ENCODE peak calls at places on chromosomes 1 and 21, in ten cellular contexts. L, Y, E, A, Q, C, J, F, W and Z are unnamed samples.
A peak's percentile ranks its signal among the peaks of the same experiment; 100 is the strongest.

GRCh38 chr1:55010887-55011217 is 12.1 kb downstream of the BSND start:
- DNase-seq in L (peak; percentile 59), Y (no peak), E (no peak), A (no peak), Q (no peak), C (no peak), J (no peak), F (no peak), W (no peak), Z (no peak)

GRCh38 chr1:104932949-104933679 is 1183.4 kb downstream of the AMY1C start:
- DNase-seq in L (no peak), Y (no peak), E (peak; percentile 64), A (no peak), Q (no peak), C (no peak), J (no peak), F (no peak), W (no peak), Z (no peak)

GRCh38 chr1:71717186-71717585 is 565.2 kb downstream of the NEGR1 start:
- DNase-seq in L (no peak), Y (no peak), E (no peak), A (no peak), Q (no peak), C (no peak), J (no peak), F (no peak), W (no peak), Z (no peak)

GRCh38 chr1:5720936-5721335 is 271.3 kb downstream of the NPHP4 start:
- DNase-seq in L (no peak), Y (no peak), E (no peak), A (no peak), Q (no peak), C (no peak), J (no peak), F (no peak), W (peak; percentile 14), Z (no peak)

GRCh38 chr1:242787968-242788367 is 263.5 kb upstream of the PLD5 start:
- DNase-seq in L (no peak), Y (no peak), E (no peak), A (no peak), Q (no peak), C (no peak), J (no peak), F (no peak), W (no peak), Z (no peak)

GRCh38 chr1:4057603-4058002 is 157.5 kb upstream of the C1orf174 start:
- DNase-seq in L (no peak), Y (no peak), E (no peak), A (no peak), Q (no peak), C (no peak), J (no peak), F (no peak), W (no peak), Z (no peak)

GRCh38 chr21:39348040-39348354 is 891 bp downstream of the HMGN1 start:
- DNase-seq in L (no peak), Y (no peak), E (no peak), A (no peak), Q (no peak), C (no peak), J (no peak), F (no peak), W (no peak), Z (no peak)

GRCh38 chr1:187070076-187070475 is 241.3 kb downstream of the PLA2G4A start:
- DNase-seq in L (no peak), Y (no peak), E (no peak), A (peak; percentile 8), Q (no peak), C (no peak), J (no peak), F (no peak), W (no peak), Z (no peak)

GRCh38 chr1:119626146-119626545 is 21.9 kb downstream of the ZNF697 start:
- DNase-seq in L (no peak), Y (no peak), E (no peak), A (no peak), Q (no peak), C (no peak), J (no peak), F (no peak), W (no peak), Z (no peak)

GRCh38 chr1:244066954-244067716 is 16.1 kb downstream of the ZBTB18 start:
- DNase-seq in L (peak; percentile 37), Y (no peak), E (no peak), A (no peak), Q (no peak), C (no peak), J (no peak), F (no peak), W (no peak), Z (no peak)

GRCh38 chr1:219555802-219556201 is 57.1 kb downstream of the ZC3H11B start:
- DNase-seq in L (no peak), Y (no peak), E (no peak), A (peak; percentile 50), Q (peak; percentile 63), C (no peak), J (no peak), F (no peak), W (no peak), Z (no peak)

GRCh38 chr1:24251501-24251900 is 64.4 kb upstream of the IFNLR1 start:
- DNase-seq in L (no peak), Y (no peak), E (no peak), A (no peak), Q (no peak), C (no peak), J (no peak), F (no peak), W (no peak), Z (no peak)

GRCh38 chr1:25432749-25433388 is 2.2 kb downstream of the MACO1 start:
- DNase-seq in L (no peak), Y (no peak), E (no peak), A (no peak), Q (no peak), C (no peak), J (no peak), F (no peak), W (no peak), Z (no peak)

GRCh38 chr1:18464665-18465050 is 16.1 kb upstream of the KLHDC7A start:
- DNase-seq in L (no peak), Y (peak; percentile 43), E (no peak), A (no peak), Q (no peak), C (peak; percentile 56), J (peak; percentile 61), F (peak; percentile 65), W (peak; percentile 60), Z (no peak)

GRCh38 chr1:173048629-173049326 is 2.0 kb downstream of the TNFSF18 start:
- DNase-seq in L (no peak), Y (no peak), E (no peak), A (no peak), Q (no peak), C (no peak), J (no peak), F (no peak), W (no peak), Z (no peak)
- H3K4me1 ChIP-seq in L (no peaks in the 10 kb centered on the region), Y (no peaks in the 10 kb centered on the region), E (no peaks in the 10 kb centered on the region), A (no peaks in the 10 kb centered on the region), Q (peaks cover 26% of the 10 kb centered on the region), C (peaks cover 3% of the 10 kb centered on the region), J (peaks cover 27% of the 10 kb centered on the region), F (no peaks in the 10 kb centered on the region), W (peaks cover 30% of the 10 kb centered on the region), Z (no peaks in the 10 kb centered on the region)

DNA sequence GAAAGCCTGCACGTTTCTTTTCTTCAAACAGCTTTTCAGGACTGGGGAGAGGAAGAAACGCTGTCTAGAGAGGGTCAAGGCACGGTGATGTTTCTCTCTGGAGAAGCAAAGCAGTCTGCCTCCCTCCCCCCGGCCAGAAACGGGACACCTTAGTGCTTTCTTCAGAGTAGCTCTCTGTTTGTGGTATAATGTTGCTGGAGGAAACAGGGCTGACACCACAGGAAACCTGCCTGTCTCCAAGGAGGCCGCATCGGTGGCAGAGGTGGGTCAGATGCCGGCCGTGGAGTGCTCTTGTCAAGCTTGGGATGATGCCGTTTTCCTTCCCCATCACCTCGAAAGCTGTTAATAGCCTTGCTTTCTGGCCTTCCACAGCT is 139.4 kb downstream of the DHRS3 start:
- DNase-seq in L (no peak), Y (no peak), E (no peak), A (no peak), Q (no peak), C (peak; percentile 41), J (no peak), F (no peak), W (no peak), Z (peak; percentile 58)
- H3K27ac ChIP-seq in L (no peak overlapping the region), Y (peak overlapping the region; percentile 91), E (no peak overlapping the region), A (no peak overlapping the region), Q (peak overlapping the region; percentile 93), C (peak overlapping the region; percentile 88), J (no peak overlapping the region), F (peak overlapping the region; percentile 85), W (peak overlapping the region; percentile 63), Z (peak overlapping the region; percentile 6)

GRCh38 chr1:107480548-107480947 is 339.7 kb downstream of the NTNG1 start:
- DNase-seq in L (no peak), Y (no peak), E (peak; percentile 11), A (no peak), Q (no peak), C (peak; percentile 42), J (no peak), F (no peak), W (no peak), Z (no peak)
- TF ChIP-seq CTCF in L (no peak), Y (no peak), E (no peak), A (no peak), Q (no peak), C (no peak), J (no peak), F (no peak), W (peak; percentile 30), Z (no peak)

GRCh38 chr21:34883501-34884271 is 165.4 kb downstream of the RUNX1 start:
- DNase-seq in L (no peak), Y (no peak), E (no peak), A (no peak), Q (no peak), C (no peak), J (no peak), F (no peak), W (no peak), Z (no peak)

GRCh38 chr21:34880401-34880800 is 168.7 kb downstream of the RUNX1 start:
- DNase-seq in L (no peak), Y (no peak), E (no peak), A (no peak), Q (no peak), C (no peak), J (no peak), F (no peak), W (no peak), Z (no peak)

GRCh38 chr21:34881421-34881820 is 167.7 kb downstream of the RUNX1 start:
- DNase-seq in L (no peak), Y (peak; percentile 16), E (no peak), A (no peak), Q (no peak), C (no peak), J (no peak), F (no peak), W (no peak), Z (no peak)

GRCh38 chr21:34882719-34883131 is 166.4 kb downstream of the RUNX1 start:
- DNase-seq in L (no peak), Y (no peak), E (peak; percentile 28), A (no peak), Q (no peak), C (no peak), J (no peak), F (no peak), W (no peak), Z (no peak)

DNA sequence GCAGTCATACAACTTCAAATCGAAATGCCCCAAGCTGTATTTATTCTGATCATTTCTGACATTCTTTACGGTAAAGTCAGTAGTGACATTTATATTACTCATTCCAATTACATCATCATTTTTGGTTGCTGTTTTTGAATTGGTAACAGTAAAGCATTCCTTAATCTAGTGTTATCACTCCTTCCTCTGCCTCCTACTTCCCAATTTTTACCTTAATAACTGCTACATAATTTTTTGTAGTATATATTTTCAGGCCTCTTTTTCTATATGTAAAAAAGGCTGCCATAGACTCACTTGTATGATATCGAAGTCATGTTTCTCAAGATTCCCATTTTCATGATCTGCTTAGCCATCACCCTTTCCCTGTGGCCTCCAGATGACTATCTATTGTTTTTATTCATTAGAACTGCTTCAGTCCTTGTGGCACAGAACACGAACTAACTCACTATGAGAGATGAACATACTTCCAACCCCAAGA is 167.2 kb downstream of the RUNX1 start:
- DNase-seq in L (no peak), Y (peak; percentile 14), E (no peak), A (no peak), Q (peak; percentile 57), C (no peak), J (no peak), F (no peak), W (no peak), Z (no peak)
- H3K4me1 ChIP-seq in L (peaks cover 19% of the 10 kb centered on the region), Y (peaks cover 6% of the 10 kb centered on the region), E (peaks cover 24% of the 10 kb centered on the region), A (peaks cover 14% of the 10 kb centered on the region), Q (peaks cover 65% of the 10 kb centered on the region), C (peaks cover 19% of the 10 kb centered on the region), J (peaks cover 28% of the 10 kb centered on the region), F (peaks cover 6% of the 10 kb centered on the region), W (peaks cover 48% of the 10 kb centered on the region), Z (peaks cover 10% of the 10 kb centered on the region)